ENCODE peak calls at places on chromosome 12, in four cellular contexts. T is astrocyte, H is WERI-Rb-1, N is adrenal gland. J is an unnamed sample. For H3K36me3, the result is how much of the 10 kb centered on the place peaks cover.

GRCh38 chr12:16093825-16094224 is 182.7 kb downstream of the DERA start:
- DNase-seq in N (no peak), H (no peak), T (no peak), J (no peak)

GRCh38 chr12:569803-570236 is 93.4 kb downstream of the NINJ2 start:
- DNase-seq in H (peak), T (peak), N (peak), J (peak)

GRCh38 chr12:125140918-125141573 is 75.8 kb downstream of the AACS start:
- DNase-seq in H (no peak), T (peak), N (no peak), J (peak)

GRCh38 chr12:63752283-63752682 is 27.4 kb upstream of the RXYLT1 start:
- DNase-seq in H (no peak), N (no peak), T (no peak), J (no peak)

GRCh38 chr12:90234455-90234854 is 525.8 kb upstream of the ATP2B1 start:
- DNase-seq in T (peak), H (no peak), N (no peak), J (no peak)

GRCh38 chr12:46677749-46678148 is 148.0 kb downstream of the SLC38A4 start:
- DNase-seq in H (no peak), T (peak), N (no peak), J (no peak)

GRCh38 chr12:53623986-53624385 is 2.2 kb downstream of the ATF7 start:
- DNase-seq in N (no peak), T (peak), H (no peak), J (no peak)

GRCh38 chr12:30828686-30829085 is 73.9 kb upstream of the CAPRIN2 start:
- DNase-seq in H (no peak), T (peak), N (no peak), J (peak)

GRCh38 chr12:19223695-19224094 is 94.2 kb downstream of the PLEKHA5 start:
- DNase-seq in T (peak), H (no peak), N (no peak), J (no peak)

GRCh38 chr12:13981296-13981962 is at the start of gene GRIN2B:
- DNase-seq in N (no peak), H (peak), T (no peak), J (peak)

GRCh38 chr12:50083301-50083700 is 1.8 kb upstream of the SMARCD1 start:
- DNase-seq in N (no peak), T (no peak), H (no peak), J (no peak)

GRCh38 chr12:121443193-121443829 is 43.4 kb downstream of the RNF34 start:
- DNase-seq in N (peak), H (peak), T (peak), J (no peak)

GRCh38 chr12:80120994-80121393 is 21.7 kb downstream of the OTOGL start:
- DNase-seq in T (no peak), H (no peak), N (no peak), J (no peak)

GRCh38 chr12:8560986-8561385 is 20.3 kb upstream of the CLEC4E start:
- DNase-seq in N (no peak), T (no peak), H (no peak), J (no peak)

GRCh38 chr12:122999986-123000420 is 19.5 kb downstream of the ARL6IP4 start:
- DNase-seq in N (no peak), T (no peak), H (peak), J (no peak)

GRCh38 chr12:131387281-131388163 is 323.4 kb upstream of the SFSWAP start:
- DNase-seq in N (no peak), H (no peak), T (no peak), J (no peak)

GRCh38 chr12:91317324-91317723 is 134.7 kb upstream of the DCN start:
- DNase-seq in T (no peak), N (no peak), H (no peak), J (no peak)
- H3K4me3 ChIP-seq in T (no peak), N (no peak), H (no peak), J (no peak)

GRCh38 chr12:21451529-21451928 is 14.1 kb downstream of the PYROXD1 start:
- DNase-seq in H (no peak), T (peak), N (no peak), J (no peak)
- H3K36me3 ChIP-seq in H (under half), T (under half), N (under half), J (under half)

GRCh38 chr12:92138144-92138543 is 7.5 kb downstream of the BTG1 start:
- DNase-seq in H (no peak), T (no peak), N (no peak), J (no peak)

GRCh38 chr12:92134638-92135274 is 10.9 kb downstream of the BTG1 start:
- DNase-seq in N (no peak), H (no peak), T (peak), J (no peak)

GRCh38 chr12:92136883-92137582 is 8.6 kb downstream of the BTG1 start:
- DNase-seq in H (no peak), T (peak), N (no peak), J (peak)

GRCh38 chr12:92133795-92134637 is 11.6 kb downstream of the BTG1 start:
- DNase-seq in T (no peak), N (no peak), H (no peak), J (no peak)

GRCh38 chr12:92136021-92136735 is 9.5 kb downstream of the BTG1 start:
- DNase-seq in N (no peak), H (no peak), T (no peak), J (no peak)
- H3K4me3 ChIP-seq in N (peak), H (no peak), T (no peak), J (no peak)

GRCh38 chr12:5236022-5236421 is 192.3 kb downstream of the KCNA5 start:
- DNase-seq in T (no peak), N (no peak), H (no peak), J (no peak)

GRCh38 chr12:5230861-5231260 is 187.2 kb downstream of the KCNA5 start:
- DNase-seq in N (no peak), H (no peak), T (no peak), J (no peak)

GRCh38 chr12:5232291-5232690 is 188.6 kb downstream of the KCNA5 start:
- DNase-seq in N (no peak), T (no peak), H (no peak), J (no peak)

GRCh38 chr12:5230151-5230550 is 186.5 kb downstream of the KCNA5 start:
- DNase-seq in N (no peak), T (peak), H (no peak), J (no peak)

DNA sequence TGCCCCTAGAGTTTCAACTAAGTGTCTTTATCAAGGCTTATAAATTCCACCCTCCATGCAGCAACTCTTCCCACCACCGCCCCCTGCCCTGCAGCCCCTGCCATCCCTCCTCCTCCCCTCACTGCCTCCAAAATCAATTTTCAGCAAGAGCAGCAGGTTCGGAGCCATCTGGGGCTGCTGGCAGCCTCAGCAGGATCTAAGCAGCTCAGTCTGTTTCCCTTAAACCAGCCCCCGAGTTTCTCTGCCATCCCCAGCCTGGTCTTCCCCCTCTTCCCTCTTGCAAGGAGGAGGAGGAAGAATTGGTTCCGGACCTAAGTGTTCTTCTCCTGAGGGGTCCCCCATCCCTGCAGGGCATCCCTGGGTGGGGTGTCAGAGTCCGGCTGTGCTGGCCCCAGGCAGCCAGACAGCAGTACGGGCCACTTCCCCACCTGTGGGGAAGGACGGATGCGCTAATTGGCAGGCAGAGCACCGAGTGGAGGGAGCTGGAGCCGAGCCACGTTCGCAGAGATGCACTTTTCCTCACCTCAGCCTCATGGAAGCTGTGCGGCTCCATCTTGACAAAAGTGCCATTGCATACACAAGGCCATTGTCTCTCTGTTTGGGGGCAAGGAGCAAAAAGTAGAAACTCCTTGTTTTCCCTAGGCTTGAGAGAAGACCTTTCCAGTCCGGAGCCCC is 189.3 kb downstream of the KCNA5 start:
- DNase-seq in N (no peak), T (no peak), H (peak), J (no peak)
- H3K36me3 ChIP-seq in N (under half), T (under half), H (under half), J (under half)

GRCh38 chr12:109765493-109765810 is 51.8 kb downstream of the FAM222A start:
- DNase-seq in N (peak), H (no peak), T (no peak), J (no peak)
- H3K4me3 ChIP-seq in N (no peak), H (no peak), T (no peak), J (no peak)